ENCODE peak calls at places on chromosome 6, in nine cellular contexts. R, X, Y, D, E, N, L, B and T are unnamed samples.

GRCh38 chr6:52385074-52385473 is 23.1 kb downstream of the PAQR8 start:
- DNase-seq in R (no peak), X (no peak), Y (no peak), D (no peak), E (no peak), N (no peak), L (no peak), B (no peak), T (no peak)

GRCh38 chr6:100119261-100119660 is 125.2 kb upstream of the MCHR2 start:
- DNase-seq in R (no peak), X (no peak), Y (no peak), D (no peak), E (no peak), N (no peak), L (no peak), B (no peak), T (no peak)

GRCh38 chr6:112432853-112433252 is 85.7 kb downstream of the RFPL4B start:
- DNase-seq in R (no peak), X (no peak), Y (no peak), D (no peak), E (no peak), N (no peak), L (no peak), B (no peak), T (no peak)

GRCh38 chr6:134176283-134176975 is 124.0 kb upstream of the SLC2A12 start:
- DNase-seq in R (peak), X (no peak), Y (peak), D (peak), E (peak), N (no peak), L (peak), B (peak), T (no peak)

GRCh38 chr6:23659125-23659524 is 466.9 kb upstream of the NRSN1 start:
- DNase-seq in R (peak), X (peak), Y (no peak), D (no peak), E (peak), N (peak), L (no peak), B (peak), T (peak)

GRCh38 chr6:4125500-4125899 is 9.9 kb downstream of the ECI2 start:
- DNase-seq in R (peak), X (no peak), Y (no peak), D (no peak), E (no peak), N (no peak), L (no peak), B (no peak), T (no peak)

GRCh38 chr6:142702501-142703460 is 242.2 kb downstream of the HIVEP2 start:
- DNase-seq in R (peak), X (no peak), Y (peak), D (no peak), E (no peak), N (peak), L (no peak), B (no peak), T (no peak)

GRCh38 chr6:54655162-54655561 is 191.4 kb upstream of the FAM83B start:
- DNase-seq in R (no peak), X (peak), Y (no peak), D (no peak), E (no peak), N (no peak), L (no peak), B (peak), T (no peak)

GRCh38 chr6:151391021-151391470 is 313 bp downstream of the ZBTB2 start:
- DNase-seq in R (peak), X (peak), Y (peak), D (no peak), E (peak), N (peak), L (peak), B (no peak), T (no peak)

GRCh38 chr6:83847179-83847578 is 6.0 kb upstream of the RIPPLY2 start:
- DNase-seq in R (no peak), X (no peak), Y (no peak), D (no peak), E (no peak), N (no peak), L (no peak), B (no peak), T (no peak)

GRCh38 chr6:43575105-43575771 is 600 bp downstream of the XPO5 start:
- DNase-seq in R (peak), X (peak), Y (no peak), D (no peak), E (peak), N (peak), L (peak), B (peak), T (peak)

GRCh38 chr6:157144861-157145260 is 178.5 kb downstream of the TMEM242 start:
- DNase-seq in R (no peak), X (no peak), Y (no peak), D (no peak), E (no peak), N (no peak), L (no peak), B (no peak), T (no peak)

GRCh38 chr6:24223131-24223715 is 97.2 kb downstream of the NRSN1 start:
- DNase-seq in R (no peak), X (no peak), Y (no peak), D (no peak), E (no peak), N (no peak), L (no peak), B (no peak), T (peak)

GRCh38 chr6:56992703-56993102 is 37.8 kb downstream of the BEND6 start:
- DNase-seq in R (no peak), X (no peak), Y (no peak), D (no peak), E (no peak), N (no peak), L (no peak), B (peak), T (no peak)

GRCh38 chr6:39755231-39755630 is 30.0 kb upstream of the KIF6 start:
- DNase-seq in R (peak), X (no peak), Y (no peak), D (no peak), E (no peak), N (no peak), L (no peak), B (no peak), T (no peak)